ENCODE peak calls at places on chromosomes 11 and 22, in six cellular contexts. R, D, J, V, T and C are unnamed samples.

GRCh38 chr11:14924291-14924690 is 32.3 kb upstream of the CYP2R1 start:
- DNase-seq in R (no peak), D (no peak), J (no peak), V (no peak), T (no peak), C (no peak)

GRCh38 chr11:88521354-88522310 is 184.1 kb upstream of the CTSC start:
- DNase-seq in R (no peak), D (no peak), J (no peak), V (no peak), T (no peak), C (peak)

GRCh38 chr11:20355221-20356219 is 8.0 kb upstream of the HTATIP2 start:
- DNase-seq in R (peak), D (peak), J (no peak), V (peak), T (peak), C (peak)

GRCh38 chr11:116686891-116687290 is 85.9 kb downstream of the BUD13 start:
- DNase-seq in R (no peak), D (no peak), J (no peak), V (no peak), T (no peak), C (no peak)

GRCh38 chr11:14643697-14644395 is at the start of gene PDE3B:
- DNase-seq in R (peak), D (peak), J (peak), V (peak), T (peak), C (peak)

GRCh38 chr11:128390246-128390645 is 197.1 kb downstream of the ETS1 start:
- DNase-seq in R (peak), D (no peak), J (no peak), V (no peak), T (peak), C (no peak)

GRCh38 chr22:40603088-40603605 is 33.4 kb downstream of the MRTFA start:
- DNase-seq in R (peak), D (no peak), J (no peak), V (no peak), T (peak), C (peak)

GRCh38 chr11:69911310-69912160 is 92.3 kb upstream of the FGF3 start:
- DNase-seq in R (no peak), D (no peak), J (no peak), V (no peak), T (no peak), C (no peak)

GRCh38 chr11:65429724-65430405 is 7.3 kb downstream of the NEAT1 start:
- DNase-seq in R (peak), D (peak), J (no peak), V (peak), T (peak), C (peak)

GRCh38 chr22:30605449-30606110 is 1.4 kb upstream of the TCN2 start:
- DNase-seq in R (peak), D (peak), J (peak), V (peak), T (peak), C (peak)

GRCh38 chr11:34501500-34501899 is 12.1 kb downstream of the ELF5 start:
- DNase-seq in R (peak), D (no peak), J (peak), V (no peak), T (peak), C (peak)

GRCh38 chr11:57321996-57322880 is 2.5 kb downstream of the TNKS1BP1 start:
- DNase-seq in R (peak), D (peak), J (peak), V (peak), T (peak), C (peak)

GRCh38 chr22:24875862-24876506 is 70.0 kb downstream of the SGSM1 start:
- DNase-seq in R (peak), D (peak), J (peak), V (peak), T (peak), C (peak)

GRCh38 chr11:41102471-41102870 is 357.0 kb downstream of the LRRC4C start:
- DNase-seq in R (no peak), D (no peak), J (no peak), V (no peak), T (no peak), C (no peak)

GRCh38 chr11:35711173-35711910 is 48.8 kb downstream of the TRIM44 start:
- DNase-seq in R (no peak), D (no peak), J (no peak), V (no peak), T (no peak), C (no peak)

GRCh38 chr11:64831411-64831891 is 13.0 kb downstream of the CDC42BPG start:
- DNase-seq in R (no peak), D (no peak), J (no peak), V (no peak), T (no peak), C (no peak)

GRCh38 chr11:67561971-67562560 is 21.5 kb upstream of the GSTP1 start:
- DNase-seq in R (no peak), D (no peak), J (no peak), V (no peak), T (no peak), C (peak)

GRCh38 chr11:118171274-118172062 is 5.0 kb downstream of the SCN2B start:
- DNase-seq in R (peak), D (peak), J (peak), V (peak), T (peak), C (peak)

GRCh38 chr11:123054301-123055065 is 7.5 kb downstream of the HSPA8 start:
- DNase-seq in R (peak), D (no peak), J (peak), V (no peak), T (peak), C (peak)

GRCh38 chr11:44651535-44652130 is 75.1 kb upstream of the TSPAN18 start:
- DNase-seq in R (no peak), D (no peak), J (no peak), V (no peak), T (no peak), C (no peak)